ENCODE peak calls at places on chromosomes 16 and 17, in five cellular contexts. K, L, E, B and M are unnamed samples.

GRCh38 chr17:27762527-27763305 is 37.6 kb downstream of the NOS2 start:
- DNase-seq in K (no peak), E (no peak), B (peak), L (peak), M (no peak)

GRCh38 chr17:35447494-35447893 is 1.1 kb downstream of the SLFN13 start:
- DNase-seq in K (no peak), E (no peak), B (no peak), L (no peak), M (no peak)

GRCh38 chr17:67260051-67260987 is 15.3 kb upstream of the HELZ start:
- DNase-seq in B (no peak), K (no peak), E (no peak), L (peak), M (no peak)

GRCh38 chr17:9942885-9943284 is 37.8 kb upstream of the RCVRN start:
- DNase-seq in L (no peak), B (no peak), K (no peak), E (no peak), M (no peak)

GRCh38 chr16:67326472-67327309 is at the start of the genes KCTD19 and LRRC36:
- DNase-seq in L (peak), E (no peak), B (peak), K (no peak), M (no peak)

GRCh38 chr17:69492410-69493071 is 78.0 kb downstream of the MAP2K6 start:
- DNase-seq in B (peak), E (peak), L (no peak), K (peak), M (no peak)

GRCh38 chr17:68849673-68850260 is 105.4 kb downstream of the ABCA8 start:
- DNase-seq in B (no peak), E (no peak), K (no peak), L (no peak), M (no peak)

GRCh38 chr16:69859105-69859969 is 91.8 kb upstream of the CLEC18A start:
- DNase-seq in B (peak), E (no peak), K (no peak), L (peak), M (no peak)

GRCh38 chr17:38510424-38511125 is 82.3 kb downstream of the ARHGAP23 start:
- DNase-seq in K (no peak), B (peak), L (no peak), E (no peak), M (peak)

GRCh38 chr17:38511126-38512108 is 83.2 kb downstream of the ARHGAP23 start:
- DNase-seq in E (no peak), K (no peak), B (peak), L (no peak), M (no peak)

GRCh38 chr16:13441675-13442074 is 478.3 kb upstream of the ERCC4 start:
- DNase-seq in B (no peak), E (no peak), K (no peak), L (no peak), M (no peak)

GRCh38 chr17:13544292-13544691 is 57.4 kb downstream of the HS3ST3A1 start:
- DNase-seq in E (peak), K (peak), L (no peak), B (no peak), M (no peak)

GRCh38 chr16:75087040-75087979 is 29.3 kb downstream of the LDHD start:
- DNase-seq in B (no peak), E (no peak), L (peak), K (no peak), M (no peak)

GRCh38 chr16:85878875-85879274 is 20.1 kb upstream of the IRF8 start:
- DNase-seq in B (peak), K (no peak), L (peak), E (peak), M (no peak)